ENCODE peak calls at places on chromosomes 7 and 10, in nine cellular contexts. M, I, G, J, Q, Y, B, D and Z are unnamed samples.

GRCh38 chr10:59622320-59622901 is 87.2 kb downstream of the SLC16A9 start:
- DNase-seq in Q (peak), G (peak), D (peak), J (peak), B (no peak), Y (peak), M (peak), I (peak), Z (peak)

GRCh38 chr10:97574374-97575100 is 2.0 kb downstream of the ANKRD2 start:
- DNase-seq in G (peak), M (peak), J (no peak), I (peak), Q (peak), D (no peak), B (no peak), Y (peak), Z (peak)

GRCh38 chr10:69446229-69446628 is 5.0 kb upstream of the TSPAN15 start:
- DNase-seq in Q (no peak), Y (peak), J (no peak), I (no peak), M (no peak), D (no peak), G (no peak), B (no peak), Z (no peak)

GRCh38 chr7:16708980-16709379 is 44.6 kb upstream of the TSPAN13 start:
- DNase-seq in G (no peak), I (peak), D (no peak), J (peak), Y (peak), Q (no peak), B (no peak), M (peak), Z (no peak)

GRCh38 chr10:103481974-103482531 is 3.0 kb upstream of the CALHM3 start:
- DNase-seq in Q (peak), I (peak), M (peak), Y (peak), J (peak), G (peak), D (peak), B (no peak), Z (peak)

GRCh38 chr10:124943301-124944092 is 1.6 kb downstream of the ZRANB1 start:
- DNase-seq in J (no peak), G (no peak), M (peak), I (no peak), B (no peak), Y (peak), Q (peak), D (peak), Z (no peak)

GRCh38 chr10:89221919-89222318 is 14.8 kb upstream of the CH25H start:
- DNase-seq in I (no peak), B (no peak), J (no peak), M (no peak), Y (no peak), Q (no peak), D (no peak), G (no peak), Z (no peak)

GRCh38 chr7:8436965-8437364 is 3.6 kb downstream of the NXPH1 start:
- DNase-seq in G (peak), Y (peak), D (peak), I (peak), B (peak), J (no peak), Q (peak), M (no peak), Z (no peak)

GRCh38 chr7:66839814-66840213 is 81.2 kb upstream of the TMEM248 start:
- DNase-seq in J (no peak), G (no peak), Y (no peak), D (no peak), I (no peak), Q (no peak), M (no peak), B (no peak), Z (no peak)

GRCh38 chr7:73706122-73707044 is 13.1 kb downstream of the STX1A start:
- DNase-seq in Y (peak), Q (peak), D (no peak), M (peak), J (peak), B (no peak), I (no peak), G (no peak), Z (peak)

GRCh38 chr10:86673827-86674581 is 5.7 kb downstream of the LDB3 start:
- DNase-seq in B (no peak), G (no peak), Y (no peak), M (no peak), J (no peak), I (no peak), Q (no peak), D (no peak), Z (peak)

GRCh38 chr7:155738652-155739537 is 73.4 kb downstream of the SHH start:
- DNase-seq in G (peak), Y (peak), M (peak), B (peak), I (peak), D (no peak), Q (peak), J (peak), Z (peak)

GRCh38 chr7:19215421-19215820 is 70.2 kb upstream of the FERD3L start:
- DNase-seq in B (no peak), G (no peak), J (no peak), Y (no peak), M (no peak), I (peak), D (no peak), Q (no peak), Z (no peak)

GRCh38 chr7:113945018-113945938 is 26.5 kb upstream of the PPP1R3A start:
- DNase-seq in D (no peak), I (no peak), J (no peak), B (no peak), Y (no peak), Q (no peak), M (no peak), G (no peak), Z (no peak)

GRCh38 chr7:18547509-18548187 is 52.1 kb downstream of the HDAC9 start:
- DNase-seq in J (no peak), B (no peak), Q (no peak), I (no peak), G (no peak), D (no peak), M (no peak), Y (no peak), Z (no peak)

GRCh38 chr10:43958964-43959363 is 310.3 kb upstream of the ZNF32 start:
- DNase-seq in I (no peak), M (no peak), Y (no peak), D (no peak), J (no peak), G (no peak), B (no peak), Q (no peak), Z (no peak)

GRCh38 chr7:139783647-139784385 is 6.0 kb upstream of the HIPK2 start:
- DNase-seq in Y (no peak), Q (no peak), B (no peak), D (no peak), I (peak), G (no peak), M (no peak), J (no peak), Z (no peak)

GRCh38 chr7:92667816-92668540 is 77.8 kb upstream of the FAM133B start:
- DNase-seq in B (no peak), Q (no peak), M (no peak), J (no peak), I (no peak), D (no peak), G (no peak), Y (no peak), Z (no peak)

GRCh38 chr10:50623299-50624153 is at the start of gene SGMS1:
- DNase-seq in D (peak), M (no peak), G (peak), Y (peak), Q (peak), B (no peak), J (peak), I (peak), Z (peak)

GRCh38 chr7:64893401-64893800 is 9.7 kb upstream of the ZNF273 start:
- DNase-seq in D (no peak), Y (no peak), Q (no peak), M (no peak), B (no peak), J (no peak), I (peak), G (no peak), Z (peak)

GRCh38 chr7:56287429-56288138 is 171.4 kb upstream of the NUPR2 start:
- DNase-seq in D (no peak), J (no peak), Y (no peak), Q (no peak), M (no peak), B (no peak), I (no peak), G (no peak), Z (peak)

GRCh38 chr7:23467731-23468720 is 2.3 kb downstream of the IGF2BP3 start:
- DNase-seq in D (peak), Q (no peak), Y (peak), G (peak), J (no peak), M (no peak), B (no peak), I (peak), Z (peak)

GRCh38 chr10:69864321-69864720 is 62.6 kb downstream of the COL13A1 start:
- DNase-seq in Q (peak), I (no peak), M (peak), D (no peak), Y (peak), G (no peak), B (no peak), J (no peak), Z (no peak)

GRCh38 chr10:69239816-69240434 is 19.8 kb downstream of the HKDC1 start:
- DNase-seq in B (no peak), J (no peak), D (no peak), G (no peak), M (no peak), Y (no peak), Q (no peak), I (no peak), Z (no peak)

GRCh38 chr7:106639476-106640334 is 21.3 kb downstream of the CCDC71L start:
- DNase-seq in J (no peak), D (no peak), Y (no peak), M (no peak), I (no peak), Q (no peak), B (no peak), G (no peak), Z (no peak)

GRCh38 chr10:25808372-25808771 is 125.7 kb upstream of the MYO3A start:
- DNase-seq in B (no peak), J (no peak), D (no peak), M (no peak), I (no peak), G (no peak), Q (no peak), Y (no peak), Z (no peak)
- TF ChIP-seq REST in B (no peak), J (no peak), D (no peak), M (no peak), I (no peak), G (no peak), Q (no peak), Y (no peak), Z (no peak)

GRCh38 chr10:107163904-107164861 is at the start of gene SORCS1:
- DNase-seq in Q (no peak), B (no peak), D (no peak), M (no peak), I (peak), J (no peak), G (no peak), Y (no peak), Z (peak)
- TF ChIP-seq REST in Q (no peak), B (no peak), D (no peak), M (no peak), I (no peak), J (no peak), G (no peak), Y (no peak), Z (no peak)

GRCh38 chr7:3200504-3200903 is 100.5 kb upstream of the SDK1 start:
- DNase-seq in M (no peak), G (peak), D (no peak), Q (peak), Y (peak), I (peak), B (no peak), J (no peak), Z (peak)
- TF ChIP-seq REST in M (no peak), G (no peak), D (no peak), Q (no peak), Y (no peak), I (no peak), B (no peak), J (no peak), Z (no peak)

GRCh38 chr10:102344067-102344466 is 51.4 kb upstream of the NFKB2 start:
- DNase-seq in G (no peak), B (no peak), Q (no peak), Y (no peak), M (no peak), I (no peak), J (no peak), D (no peak), Z (no peak)
- TF ChIP-seq REST in G (no peak), B (no peak), Q (no peak), Y (no peak), M (no peak), I (no peak), J (no peak), D (no peak), Z (no peak)